ENCODE peak calls at places on chromosomes 5 and 9, in nine cellular contexts. E is NCI-H345; B is HuH-7.5; D is A549; Q is NCI-H1105 treated with DMSO at 0.1 percent for 48 hours; J is stimulated activated CD4-positive, alpha-beta T cell treated with anti-CD3 and anti-CD28 coated beads, Interleukin-1b, Interleukin-23, amount 100 ng/mL, for 4 hours; G is LNCaP clone FGC; H is Right ventricle myocardium superior; W is kidney glomerular epithelial cell. Z is an unnamed sample.

GRCh38 chr5:171023508-171023907 is 161.7 kb downstream of the RANBP17 start:
- DNase-seq in E (no peak), B (no peak), D (peak), Q (no peak), J (no peak), G (no peak), H (no peak), W (no peak), Z (no peak)

GRCh38 chr5:173479711-173480110 is 136.7 kb downstream of the BOD1 start:
- DNase-seq in E (no peak), B (no peak), D (no peak), Q (no peak), J (no peak), G (no peak), H (no peak), W (no peak), Z (no peak)

GRCh38 chr9:92279302-92279701 is 14.2 kb downstream of the IARS1 start:
- DNase-seq in E (no peak), B (no peak), D (no peak), Q (no peak), J (no peak), G (no peak), H (no peak), W (no peak), Z (no peak)

GRCh38 chr5:1511037-1511436 is 12.7 kb downstream of the LPCAT1 start:
- DNase-seq in E (no peak), B (no peak), D (no peak), Q (no peak), J (no peak), G (no peak), H (peak), W (no peak), Z (no peak)

GRCh38 chr5:1036504-1037122 is 28.0 kb downstream of the NKD2 start:
- DNase-seq in E (no peak), B (no peak), D (no peak), Q (no peak), J (no peak), G (no peak), H (peak), W (no peak), Z (no peak)

GRCh38 chr5:168530751-168531150 is 1.6 kb downstream of the FBLL1 start:
- DNase-seq in E (no peak), B (no peak), D (no peak), Q (no peak), J (no peak), G (no peak), H (no peak), W (no peak), Z (no peak)

GRCh38 chr5:85906460-85906859 is 711.3 kb upstream of the COX7C start:
- DNase-seq in E (no peak), B (no peak), D (no peak), Q (no peak), J (no peak), G (no peak), H (no peak), W (no peak), Z (no peak)

GRCh38 chr5:96645096-96645495 is 17.1 kb upstream of the CAST start:
- DNase-seq in E (no peak), B (no peak), D (no peak), Q (no peak), J (no peak), G (no peak), H (no peak), W (peak), Z (no peak)

GRCh38 chr5:8329773-8330172 is 460.8 kb downstream of the MTRR start:
- DNase-seq in E (no peak), B (no peak), D (peak), Q (no peak), J (no peak), G (no peak), H (no peak), W (no peak), Z (no peak)

GRCh38 chr5:176609724-176610429 is at the start of gene GPRIN1:
- DNase-seq in E (peak), B (peak), D (peak), Q (peak), J (peak), G (no peak), H (peak), W (peak), Z (no peak)

GRCh38 chr5:150469718-150470470 is 20.4 kb upstream of the RPS14 start:
- DNase-seq in E (no peak), B (no peak), D (peak), Q (no peak), J (no peak), G (no peak), H (no peak), W (peak), Z (peak)

GRCh38 chr9:110579763-110580255 is 268 bp upstream of the SVEP1 start:
- DNase-seq in E (peak), B (peak), D (no peak), Q (no peak), J (no peak), G (no peak), H (peak), W (no peak), Z (no peak)

GRCh38 chr9:111691686-111692329 is 30.4 kb downstream of the GNG10 start:
- DNase-seq in E (no peak), B (no peak), D (peak), Q (peak), J (no peak), G (no peak), H (no peak), W (peak), Z (no peak)

GRCh38 chr5:58944221-58944620 is 361.3 kb downstream of the RAB3C start:
- DNase-seq in E (no peak), B (no peak), D (no peak), Q (no peak), J (no peak), G (no peak), H (no peak), W (peak), Z (no peak)

GRCh38 chr5:127447822-127448221 is 69.6 kb upstream of the PRRC1 start:
- DNase-seq in E (no peak), B (no peak), D (no peak), Q (no peak), J (no peak), G (no peak), H (no peak), W (no peak), Z (no peak)

GRCh38 chr9:92463989-92464388 is 18.3 kb downstream of the ASPN start:
- DNase-seq in E (no peak), B (no peak), D (peak), Q (no peak), J (no peak), G (no peak), H (no peak), W (peak), Z (peak)

GRCh38 chr5:68898961-68899471 is 194.8 kb upstream of the SLC30A5 start:
- DNase-seq in E (peak), B (no peak), D (no peak), Q (peak), J (no peak), G (no peak), H (no peak), W (peak), Z (no peak)

GRCh38 chr5:178797546-178798105 is 62.1 kb upstream of the ZNF354B start:
- DNase-seq in E (no peak), B (no peak), D (no peak), Q (no peak), J (no peak), G (no peak), H (no peak), W (no peak), Z (no peak)

GRCh38 chr9:120439147-120439546 is 140.8 kb downstream of the CDK5RAP2 start:
- DNase-seq in E (peak), B (peak), D (peak), Q (no peak), J (no peak), G (no peak), H (no peak), W (no peak), Z (no peak)

GRCh38 chr5:132026516-132027008 is 15.1 kb upstream of the ACSL6 start:
- DNase-seq in E (no peak), B (no peak), D (no peak), Q (no peak), J (no peak), G (no peak), H (no peak), W (no peak), Z (no peak)

GRCh38 chr9:88387035-88387732 is 1.1 kb upstream of the SPIN1 start:
- DNase-seq in E (peak), B (no peak), D (peak), Q (peak), J (no peak), G (peak), H (no peak), W (no peak), Z (no peak)

GRCh38 chr9:133471551-133472276 is 7.2 kb downstream of the SLC2A6 start:
- DNase-seq in E (no peak), B (no peak), D (no peak), Q (no peak), J (no peak), G (no peak), H (no peak), W (no peak), Z (no peak)

GRCh38 chr9:113361304-113362018 is 12.1 kb downstream of the BSPRY start:
- DNase-seq in E (no peak), B (no peak), D (no peak), Q (peak), J (no peak), G (no peak), H (no peak), W (no peak), Z (no peak)

GRCh38 chr9:129888085-129888808 is 53.0 kb downstream of the USP20 start:
- DNase-seq in E (no peak), B (no peak), D (no peak), Q (no peak), J (peak), G (no peak), H (peak), W (no peak), Z (no peak)

GRCh38 chr9:27176971-27177370 is 67.9 kb downstream of the TEK start:
- DNase-seq in E (no peak), B (no peak), D (no peak), Q (no peak), J (no peak), G (no peak), H (no peak), W (no peak), Z (no peak)

Z was measured in epithelial cell of proximal tubule.